ENCODE peak calls at places on chromosomes 16 and 17, in five cellular contexts. N is GM23338, A is endothelial cell of umbilical vein, D is HFF-Myc, F is Calu3. S is an unnamed sample.

GRCh38 chr16:1383556-1383955 is 30.9 kb downstream of the UNKL start:
- DNase-seq in A (no peak), F (no peak), D (no peak), N (no peak), S (no peak)

GRCh38 chr16:67652578-67653130 is 7.4 kb downstream of the ACD start:
- DNase-seq in A (no peak), F (peak; percentile 60), D (no peak), N (peak; percentile 80), S (peak; percentile 80)

GRCh38 chr17:68539536-68540469 is 27.6 kb downstream of the PRKAR1A start:
- DNase-seq in A (no peak), F (peak; percentile 13), N (peak; percentile 41), D (peak; percentile 20), S (no peak)

GRCh38 chr17:57995076-57995956 is 7.3 kb upstream of the VEZF1 start:
- DNase-seq in D (peak; percentile 74), F (peak; percentile 55), N (peak; percentile 90), A (peak; percentile 82), S (peak; percentile 51)

GRCh38 chr16:19607610-19608280 is 52.2 kb downstream of the VPS35L start:
- DNase-seq in N (no peak), A (peak; percentile 41), F (no peak), D (peak; percentile 52), S (no peak)

GRCh38 chr16:2194852-2195315 is 1.5 kb downstream of the CASKIN1 start:
- DNase-seq in D (no peak), N (peak; percentile 89), A (peak; percentile 31), F (peak; percentile 77), S (peak; percentile 44)

GRCh38 chr17:43024407-43025289 is at the start of gene RND2:
- DNase-seq in D (peak; percentile 95), A (peak; percentile 93), F (peak; percentile 94), N (peak; percentile 98), S (peak; percentile 90)

GRCh38 chr16:66948034-66948821 is 12.8 kb upstream of the CES3 start:
- DNase-seq in N (peak; percentile 27), D (no peak), F (peak; percentile 22), A (peak; percentile 18), S (peak; percentile 32)

GRCh38 chr17:37605081-37605480 is 4.1 kb downstream of the SYNRG start:
- DNase-seq in A (no peak), F (no peak), D (no peak), N (no peak), S (no peak)

GRCh38 chr17:76491271-76492184 is 9.7 kb downstream of the RHBDF2 start:
- DNase-seq in N (no peak), D (no peak), A (no peak), F (no peak), S (no peak)

GRCh38 chr17:55709984-55710383 is 12.7 kb downstream of the TMEM100 start:
- DNase-seq in A (no peak), N (no peak), F (no peak), D (no peak), S (no peak)

GRCh38 chr16:27869411-27869810 is 194.1 kb downstream of the GSG1L start:
- DNase-seq in A (no peak), N (no peak), F (no peak), D (no peak), S (no peak)

GRCh38 chr16:27863377-27863776 is 200.1 kb downstream of the GSG1L start:
- DNase-seq in F (no peak), N (no peak), A (no peak), D (no peak), S (no peak)

GRCh38 chr16:27862953-27863352 is 200.6 kb downstream of the GSG1L start:
- DNase-seq in A (no peak), F (no peak), D (no peak), N (no peak), S (no peak)

GRCh38 chr16:27870116-27870798 is 193.3 kb downstream of the GSG1L start:
- DNase-seq in F (no peak), A (no peak), N (no peak), D (no peak), S (no peak)

GRCh38 chr16:27867122-27868110 is 196.1 kb downstream of the GSG1L start:
- DNase-seq in A (peak; percentile 78), D (peak; percentile 26), N (peak; percentile 92), F (peak; percentile 81), S (peak; percentile 90)
- TF ChIP-seq CTCF in A (peak; percentile 54), D (peak; percentile 61), N (peak; percentile 67), F (peak; percentile 48), S (peak; percentile 68)

DNA sequence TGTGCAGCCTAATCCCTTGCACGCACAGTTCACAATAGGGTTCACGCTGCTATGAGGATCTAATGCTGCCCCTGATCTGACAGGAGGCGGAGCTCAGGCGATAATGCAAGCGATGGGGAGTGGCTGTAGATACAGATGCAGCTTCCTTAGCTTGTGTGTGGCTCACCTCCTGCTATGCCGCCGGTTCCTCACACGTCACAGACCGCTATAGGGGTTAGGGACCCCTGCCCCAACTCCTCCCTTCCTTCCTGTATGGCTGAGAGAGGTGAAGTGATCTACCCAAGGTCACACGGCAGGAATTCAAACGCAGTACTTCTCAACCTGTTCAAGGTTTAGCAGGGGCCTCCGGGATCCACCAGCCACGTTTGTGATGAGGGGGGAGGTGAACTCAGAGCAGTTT is 13.4 kb upstream of the PLLP start:
- DNase-seq in A (no peak), N (peak; percentile 65), F (no peak), D (no peak), S (no peak)
- TF ChIP-seq CTCF in A (no peak), N (no peak), F (no peak), D (no peak), S (no peak)

DNA sequence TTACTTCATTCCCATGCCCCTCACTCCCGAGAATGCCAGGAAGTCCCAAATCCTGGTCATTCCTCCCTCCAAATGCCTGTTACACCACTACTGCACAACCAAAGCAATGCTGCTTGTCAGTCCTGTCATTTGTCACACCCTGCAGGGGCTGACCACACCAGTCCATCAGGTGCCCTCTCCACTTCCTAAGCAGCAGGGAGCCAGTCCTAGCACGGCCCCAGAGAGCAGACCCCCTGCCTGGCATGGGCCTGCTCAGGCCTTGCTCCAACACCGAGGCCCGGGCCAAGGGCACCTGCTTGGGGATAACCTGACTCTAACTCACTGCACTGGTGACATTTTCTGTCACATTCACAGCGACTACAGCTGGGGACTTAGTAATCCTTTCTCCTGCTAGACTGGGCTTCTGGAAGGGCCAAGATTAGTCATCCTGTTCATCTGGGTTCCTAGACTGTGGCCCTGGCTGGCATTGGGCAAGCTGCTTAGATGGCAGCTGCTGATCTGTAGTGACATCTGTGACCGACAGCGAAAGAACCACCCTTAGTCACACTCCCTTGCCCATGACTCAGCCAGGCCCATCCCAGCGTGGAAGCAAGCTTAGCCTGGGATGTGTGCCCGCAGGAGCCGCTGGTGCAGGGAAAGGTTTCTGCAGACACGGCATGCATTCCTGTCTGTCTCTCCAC is 5.4 kb downstream of the ALYREF start:
- DNase-seq in D (no peak), F (no peak), N (no peak), A (no peak), S (no peak)
- TF ChIP-seq CTCF in D (no peak), F (no peak), N (no peak), A (no peak), S (no peak)

GRCh38 chr17:46976626-46977270 is 2.3 kb downstream of the RPRML start:
- DNase-seq in N (peak; percentile 45), A (no peak), F (peak; percentile 32), D (no peak), S (no peak)

GRCh38 chr17:46977750-46978488 is 1.1 kb downstream of the RPRML start:
- DNase-seq in A (no peak), D (no peak), F (no peak), N (no peak), S (no peak)

GRCh38 chr17:46979023-46979870 is at the start of gene RPRML:
- DNase-seq in F (peak; percentile 59), N (peak; percentile 64), D (no peak), A (peak; percentile 44), S (peak; percentile 79)

GRCh38 chr17:46978489-46979022 is 497 bp downstream of the RPRML start:
- DNase-seq in A (no peak), N (peak; percentile 46), D (no peak), F (peak; percentile 27), S (peak; percentile 40)

DNA sequence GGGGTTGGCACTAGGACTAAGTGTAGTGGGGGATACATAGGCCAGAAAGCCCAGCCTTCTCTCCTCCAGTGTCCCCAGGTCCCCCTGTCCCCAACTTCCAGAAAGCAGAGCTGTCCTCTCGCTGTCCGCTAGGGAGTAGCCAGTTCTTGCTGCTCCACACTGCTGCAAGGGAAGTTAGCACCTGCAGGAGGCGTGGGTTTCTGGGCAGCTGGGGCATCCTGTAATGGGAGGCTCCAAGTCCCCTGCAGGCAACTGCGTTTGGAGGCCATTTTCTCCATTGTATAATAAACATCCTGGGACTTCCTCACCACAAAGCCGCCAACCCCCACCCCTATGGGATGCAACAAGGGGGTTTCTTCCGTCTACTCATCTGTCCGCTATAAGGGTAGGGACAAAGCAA is 1.7 kb downstream of the RPRML start:
- DNase-seq in A (no peak), D (peak; percentile 38), N (peak; percentile 97), F (peak; percentile 58), S (peak; percentile 66)
- TF ChIP-seq CTCF in A (no peak), D (peak; percentile 48), N (peak; percentile 61), F (no peak), S (peak; percentile 41)

GRCh38 chr17:81859906-81860755 is at the start of gene P4HB:
- DNase-seq in A (peak; percentile 39), N (no peak), F (peak; percentile 27), D (no peak), S (peak; percentile 95)

GRCh38 chr17:81858170-81858966 is 2.0 kb downstream of the P4HB start:
- DNase-seq in F (no peak), D (no peak), A (no peak), N (no peak), S (no peak)

GRCh38 chr17:81858967-81859905 is 1.1 kb downstream of the P4HB start:
- DNase-seq in A (no peak), F (no peak), D (no peak), N (no peak), S (no peak)

GRCh38 chr17:81863123-81863675 is 2.9 kb upstream of the P4HB start:
- DNase-seq in N (no peak), F (no peak), D (no peak), A (no peak), S (no peak)

DNA sequence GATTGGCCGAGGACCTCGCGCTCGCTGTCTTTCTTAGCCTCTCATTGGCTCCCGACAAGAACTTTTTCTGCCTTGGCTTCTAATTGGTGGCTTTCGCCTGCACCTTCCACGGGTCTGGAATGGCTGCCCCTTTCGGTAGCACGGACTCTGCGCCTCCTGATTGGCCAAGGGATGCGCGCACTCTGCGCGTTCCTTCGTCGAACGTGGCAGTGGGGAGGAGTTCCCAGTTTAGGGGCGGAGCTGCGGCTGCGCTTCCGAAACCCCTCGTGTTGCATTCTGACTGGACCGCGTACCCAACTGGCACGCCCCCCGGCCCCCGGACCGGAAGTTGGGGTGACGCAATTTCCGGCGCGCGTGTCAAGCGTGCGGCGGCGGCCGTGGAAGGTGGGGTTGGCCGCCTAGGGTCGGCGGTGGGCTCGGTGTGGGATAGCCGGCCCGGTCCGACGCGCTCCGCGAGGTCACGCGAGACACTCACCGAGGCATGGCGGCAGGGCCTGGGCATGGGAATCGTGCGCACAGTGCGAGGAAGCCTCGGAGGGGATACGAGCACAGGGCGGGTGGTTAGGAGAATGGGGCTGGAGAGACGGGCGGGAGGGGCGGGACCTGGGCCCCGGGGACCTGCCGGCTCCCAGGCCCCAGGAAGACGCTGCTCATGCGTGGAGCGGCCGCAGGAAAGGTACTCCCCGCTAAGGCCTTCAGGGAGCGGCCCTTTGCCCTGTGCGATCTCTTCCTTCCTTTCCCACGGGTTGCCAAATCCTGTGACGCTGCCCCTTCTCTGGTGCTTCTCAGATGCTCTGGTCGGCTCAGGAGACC is 627 bp upstream of the P4HB start:
- DNase-seq in N (peak; percentile 100), D (peak; percentile 100), A (peak; percentile 100), F (peak; percentile 99), S (peak; percentile 99)
- TF ChIP-seq CTCF in N (no peak), D (no peak), A (no peak), F (no peak), S (no peak)

S was measured in nephron progenitor cell.